ENCODE peak calls at places on chromosomes 2 and 18, in four cellular contexts. One of them, this sample, is unnamed.

GRCh38 chr2:81389203-81389602 is 1084.7 kb upstream of the LRRTM1 start:
- DNase-seq in fibroblast of lung: no peak
- DNase-seq in right cardiac atrium: no peak
- DNase-seq in H1: no peak
- DNase-seq in this sample: no peak

GRCh38 chr2:98519156-98519555 is 74.5 kb downstream of the INPP4A start:
- DNase-seq in fibroblast of lung: peak; percentile 52
- DNase-seq in right cardiac atrium: no peak
- DNase-seq in H1: no peak
- DNase-seq in this sample: no peak

GRCh38 chr2:179218848-179219594 is 45.6 kb downstream of the SESTD1 start:
- DNase-seq in fibroblast of lung: peak; percentile 78
- DNase-seq in right cardiac atrium: peak; percentile 71
- DNase-seq in H1: no peak
- DNase-seq in this sample: no peak

GRCh38 chr2:7517122-7517487 is 599.9 kb downstream of the RNF144A start:
- DNase-seq in fibroblast of lung: no peak
- DNase-seq in right cardiac atrium: no peak
- DNase-seq in H1: no peak
- DNase-seq in this sample: no peak

GRCh38 chr18:37383036-37383788 is 182.4 kb downstream of the CELF4 start:
- DNase-seq in fibroblast of lung: no peak
- DNase-seq in right cardiac atrium: no peak
- DNase-seq in H1: no peak
- DNase-seq in this sample: no peak

GRCh38 chr2:171185941-171186340 is 25.2 kb upstream of the TLK1 start:
- DNase-seq in fibroblast of lung: peak; percentile 86
- DNase-seq in right cardiac atrium: no peak
- DNase-seq in H1: no peak
- DNase-seq in this sample: no peak

GRCh38 chr2:135840601-135841000 is 3.6 kb upstream of the LCT start:
- DNase-seq in fibroblast of lung: no peak
- DNase-seq in right cardiac atrium: no peak
- DNase-seq in H1: peak; percentile 17
- DNase-seq in this sample: no peak

GRCh38 chr18:31302991-31303390 is 15.0 kb upstream of the DSG1 start:
- DNase-seq in fibroblast of lung: peak; percentile 79
- DNase-seq in right cardiac atrium: no peak
- DNase-seq in H1: no peak
- DNase-seq in this sample: no peak

GRCh38 chr2:11738589-11739436 is 7.6 kb upstream of the LPIN1 start:
- DNase-seq in fibroblast of lung: peak; percentile 81
- DNase-seq in right cardiac atrium: peak; percentile 84
- DNase-seq in H1: no peak
- DNase-seq in this sample: peak; percentile 83

GRCh38 chr2:101124061-101124460 is 27.1 kb downstream of the TBC1D8 start:
- DNase-seq in fibroblast of lung: no peak
- DNase-seq in right cardiac atrium: no peak
- DNase-seq in H1: no peak
- DNase-seq in this sample: no peak

GRCh38 chr2:37984589-37984988 is 59.5 kb downstream of the RMDN2 start:
- DNase-seq in fibroblast of lung: peak; percentile 16
- DNase-seq in right cardiac atrium: no peak
- DNase-seq in H1: no peak
- DNase-seq in this sample: no peak

GRCh38 chr2:157875720-157876065 is 437 bp downstream of the ACVR1 start:
- DNase-seq in fibroblast of lung: peak; percentile 35
- DNase-seq in right cardiac atrium: peak; percentile 53
- DNase-seq in H1: no peak
- DNase-seq in this sample: peak; percentile 85

GRCh38 chr2:42978887-42979415 is 186.6 kb upstream of the HAAO start:
- DNase-seq in fibroblast of lung: no peak
- DNase-seq in right cardiac atrium: no peak
- DNase-seq in H1: no peak
- DNase-seq in this sample: no peak

GRCh38 chr2:240374085-240374907 is 61.2 kb upstream of the GPC1 start:
- DNase-seq in fibroblast of lung: peak; percentile 95
- DNase-seq in right cardiac atrium: peak; percentile 81
- DNase-seq in H1: no peak
- DNase-seq in this sample: peak; percentile 75

GRCh38 chr2:226118471-226119429 is 680.9 kb downstream of the IRS1 start:
- DNase-seq in fibroblast of lung: peak; percentile 94
- DNase-seq in right cardiac atrium: no peak
- DNase-seq in H1: no peak
- DNase-seq in this sample: no peak

GRCh38 chr2:241901500-241902351 is 32.2 kb downstream of the RTP5 start:
- DNase-seq in fibroblast of lung: peak; percentile 20
- DNase-seq in right cardiac atrium: no peak
- DNase-seq in H1: peak; percentile 59
- DNase-seq in this sample: peak; percentile 66

GRCh38 chr2:156918410-156918809 is 339.1 kb upstream of the GALNT5 start:
- DNase-seq in fibroblast of lung: peak; percentile 57
- DNase-seq in right cardiac atrium: no peak
- DNase-seq in H1: no peak
- DNase-seq in this sample: no peak

GRCh38 chr18:49980869-49981268 is 167.5 kb upstream of the ACAA2 start:
- DNase-seq in fibroblast of lung: no peak
- DNase-seq in right cardiac atrium: no peak
- DNase-seq in H1: no peak
- DNase-seq in this sample: no peak

GRCh38 chr2:43210467-43211303 is 15.7 kb downstream of the ZFP36L2 start:
- DNase-seq in fibroblast of lung: peak; percentile 45
- DNase-seq in right cardiac atrium: peak; percentile 57
- DNase-seq in H1: no peak
- DNase-seq in this sample: peak; percentile 81

GRCh38 chr2:206800501-206801416 is 35.4 kb downstream of the FASTKD2 start:
- DNase-seq in fibroblast of lung: peak; percentile 68
- DNase-seq in right cardiac atrium: peak; percentile 57
- DNase-seq in H1: peak; percentile 61
- DNase-seq in this sample: peak; percentile 67

GRCh38 chr2:48759682-48760081 is 4.2 kb upstream of the LHCGR start:
- DNase-seq in fibroblast of lung: no peak
- DNase-seq in right cardiac atrium: no peak
- DNase-seq in H1: no peak
- DNase-seq in this sample: no peak

GRCh38 chr2:6231166-6231565 is 539.0 kb downstream of the SOX11 start:
- DNase-seq in fibroblast of lung: peak; percentile 73
- DNase-seq in right cardiac atrium: no peak
- DNase-seq in H1: no peak
- DNase-seq in this sample: no peak

GRCh38 chr2:239307921-239308620 is 92.7 kb downstream of the HDAC4 start:
- DNase-seq in fibroblast of lung: no peak
- DNase-seq in right cardiac atrium: no peak
- DNase-seq in H1: no peak
- DNase-seq in this sample: peak; percentile 42

GRCh38 chr2:112493858-112494648 is 12.1 kb downstream of the TTL start:
- DNase-seq in fibroblast of lung: peak; percentile 69
- DNase-seq in right cardiac atrium: no peak
- DNase-seq in H1: no peak
- DNase-seq in this sample: no peak

GRCh38 chr2:187993516-187993915 is 298.2 kb upstream of the GULP1 start:
- DNase-seq in fibroblast of lung: peak; percentile 66
- DNase-seq in right cardiac atrium: no peak
- DNase-seq in H1: no peak
- DNase-seq in this sample: no peak

GRCh38 chr2:30776831-30777652 is 30.2 kb downstream of the CAPN13 start:
- DNase-seq in fibroblast of lung: no peak
- DNase-seq in right cardiac atrium: no peak
- DNase-seq in H1: peak; percentile 33
- DNase-seq in this sample: no peak

GRCh38 chr2:129880309-129880708 is 99.2 kb upstream of the RAB6C start:
- DNase-seq in fibroblast of lung: no peak
- DNase-seq in right cardiac atrium: no peak
- DNase-seq in H1: peak; percentile 36
- DNase-seq in this sample: peak; percentile 35

GRCh38 chr2:113126845-113127645 is at the start of gene IL1RN:
- DNase-seq in fibroblast of lung: no peak
- DNase-seq in right cardiac atrium: peak; percentile 18
- DNase-seq in H1: peak; percentile 23
- DNase-seq in this sample: no peak

GRCh38 chr2:162316590-162316989 is 1.9 kb downstream of the IFIH1 start:
- DNase-seq in fibroblast of lung: no peak
- DNase-seq in right cardiac atrium: no peak
- DNase-seq in H1: no peak
- DNase-seq in this sample: no peak

GRCh38 chr2:96538487-96539214 is 2.1 kb downstream of the ARID5A start:
- DNase-seq in fibroblast of lung: peak; percentile 50
- DNase-seq in right cardiac atrium: peak; percentile 89
- DNase-seq in H1: peak; percentile 88
- DNase-seq in this sample: peak; percentile 87

GRCh38 chr2:30722936-30723725 is 84.1 kb downstream of the CAPN13 start:
- DNase-seq in fibroblast of lung: no peak
- DNase-seq in right cardiac atrium: no peak
- DNase-seq in H1: peak; percentile 26
- DNase-seq in this sample: peak; percentile 16

GRCh38 chr2:157874278-157874825 is 1.8 kb downstream of the ACVR1 start:
- DNase-seq in fibroblast of lung: peak; percentile 41
- DNase-seq in right cardiac atrium: peak; percentile 31
- DNase-seq in H1: no peak
- DNase-seq in this sample: no peak

GRCh38 chr2:192026064-192026715 is 168.5 kb downstream of the TMEFF2 start:
- DNase-seq in fibroblast of lung: peak; percentile 6
- DNase-seq in right cardiac atrium: no peak
- DNase-seq in H1: no peak
- DNase-seq in this sample: no peak

GRCh38 chr2:144277622-144278354 is 242.1 kb downstream of the ZEB2 start:
- DNase-seq in fibroblast of lung: no peak
- DNase-seq in right cardiac atrium: no peak
- DNase-seq in H1: no peak
- DNase-seq in this sample: no peak

GRCh38 chr2:41024806-41025205 is 572.9 kb upstream of the SLC8A1 start:
- DNase-seq in fibroblast of lung: no peak
- DNase-seq in right cardiac atrium: no peak
- DNase-seq in H1: no peak
- DNase-seq in this sample: no peak

GRCh38 chr2:36352024-36352398 is 3.6 kb upstream of the CRIM1 start:
- DNase-seq in fibroblast of lung: peak; percentile 48
- DNase-seq in right cardiac atrium: no peak
- DNase-seq in H1: no peak
- DNase-seq in this sample: no peak

GRCh38 chr18:24544141-24544498 is 83.7 kb downstream of the HRH4 start:
- DNase-seq in fibroblast of lung: no peak
- DNase-seq in right cardiac atrium: no peak
- DNase-seq in H1: no peak
- DNase-seq in this sample: no peak

GRCh38 chr2:224041554-224041953 is 2.5 kb upstream of the SERPINE2 start:
- DNase-seq in fibroblast of lung: no peak
- DNase-seq in right cardiac atrium: no peak
- DNase-seq in H1: no peak
- DNase-seq in this sample: no peak
- H3K27ac ChIP-seq in fibroblast of lung: no peak overlapping the region
- H3K27ac ChIP-seq in right cardiac atrium: no peak overlapping the region
- H3K27ac ChIP-seq in H1: no peak overlapping the region
- H3K27ac ChIP-seq in this sample: no peak overlapping the region

GRCh38 chr2:134320930-134321329 is 67.1 kb downstream of the MGAT5 start:
- DNase-seq in fibroblast of lung: no peak
- DNase-seq in right cardiac atrium: no peak
- DNase-seq in H1: no peak
- DNase-seq in this sample: no peak

GRCh38 chr2:134325696-134326095 is 71.8 kb downstream of the MGAT5 start:
- DNase-seq in fibroblast of lung: no peak
- DNase-seq in right cardiac atrium: no peak
- DNase-seq in H1: no peak
- DNase-seq in this sample: no peak

GRCh38 chr2:134324942-134325341 is 71.1 kb downstream of the MGAT5 start:
- DNase-seq in fibroblast of lung: no peak
- DNase-seq in right cardiac atrium: no peak
- DNase-seq in H1: no peak
- DNase-seq in this sample: no peak

GRCh38 chr2:134327367-134327766 is 73.5 kb downstream of the MGAT5 start:
- DNase-seq in fibroblast of lung: no peak
- DNase-seq in right cardiac atrium: no peak
- DNase-seq in H1: no peak
- DNase-seq in this sample: no peak

DNA sequence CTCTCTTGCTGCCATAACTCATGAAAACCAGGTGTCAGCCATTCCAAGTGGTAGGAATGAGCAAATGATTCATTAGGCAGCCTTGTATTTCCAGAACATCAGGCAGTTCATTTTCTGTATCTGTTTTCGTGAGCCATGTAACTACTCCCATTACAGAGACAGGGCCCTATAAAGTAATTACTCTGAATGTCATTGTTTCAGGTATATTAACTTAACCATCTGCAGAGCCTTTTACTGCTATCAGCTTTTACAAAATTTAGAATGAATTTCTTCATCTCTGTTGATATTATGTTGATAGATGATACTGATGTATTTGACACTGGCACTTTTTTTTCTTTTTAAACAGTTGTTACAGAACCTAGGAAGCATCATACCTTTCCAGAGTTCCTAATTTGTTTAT is 69.9 kb downstream of the MGAT5 start:
- DNase-seq in fibroblast of lung: no peak
- DNase-seq in right cardiac atrium: no peak
- DNase-seq in H1: no peak
- DNase-seq in this sample: no peak
- H3K27ac ChIP-seq in fibroblast of lung: no peak overlapping the region
- H3K27ac ChIP-seq in right cardiac atrium: no peak overlapping the region
- H3K27ac ChIP-seq in H1: no peak overlapping the region
- H3K27ac ChIP-seq in this sample: no peak overlapping the region

GRCh38 chr2:234162876-234163275 is 112.4 kb downstream of the SPP2 start:
- DNase-seq in fibroblast of lung: no peak
- DNase-seq in right cardiac atrium: no peak
- DNase-seq in H1: no peak
- DNase-seq in this sample: no peak
- H3K27ac ChIP-seq in fibroblast of lung: no peak overlapping the region
- H3K27ac ChIP-seq in right cardiac atrium: no peak overlapping the region
- H3K27ac ChIP-seq in H1: no peak overlapping the region
- H3K27ac ChIP-seq in this sample: no peak overlapping the region

DNA sequence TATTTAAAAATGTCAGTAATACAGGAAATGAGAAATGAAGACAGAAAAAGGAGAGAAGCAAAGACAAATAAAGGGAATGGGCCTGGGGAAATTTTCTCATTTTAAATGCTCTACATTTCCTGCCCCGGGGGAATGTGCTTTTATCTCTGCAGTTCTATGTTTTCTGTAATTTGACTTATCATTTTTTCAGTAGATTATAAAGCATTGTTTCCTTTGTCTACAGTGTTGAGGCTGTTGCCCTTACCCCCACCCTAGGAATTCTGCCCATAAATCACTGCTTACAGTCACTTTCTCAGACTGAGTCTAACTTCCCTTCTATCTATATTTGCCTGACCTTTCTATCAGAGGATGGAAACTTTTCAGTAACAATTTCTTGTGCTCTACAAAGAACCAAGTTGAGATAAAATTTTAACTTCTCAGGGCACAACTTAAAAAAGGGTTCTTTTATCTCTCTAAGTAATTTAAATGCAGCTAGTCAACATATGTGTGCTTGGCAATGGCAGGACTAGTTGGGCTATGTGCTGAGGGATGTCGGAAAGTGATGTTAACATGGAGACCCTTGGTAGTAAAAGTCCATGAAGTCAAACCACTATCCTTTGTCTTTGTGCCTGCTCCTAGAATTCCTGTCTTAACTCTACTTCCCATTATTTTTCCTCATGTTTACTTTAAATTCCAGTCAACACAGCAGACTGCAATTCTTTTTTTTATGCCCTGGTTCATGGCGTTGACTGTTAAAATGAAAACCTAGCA is 146.5 kb upstream of the MMADHC start:
- DNase-seq in fibroblast of lung: peak; percentile 87
- DNase-seq in right cardiac atrium: no peak
- DNase-seq in H1: no peak
- DNase-seq in this sample: no peak
- H3K27ac ChIP-seq in fibroblast of lung: no peak overlapping the region
- H3K27ac ChIP-seq in right cardiac atrium: no peak overlapping the region
- H3K27ac ChIP-seq in H1: no peak overlapping the region
- H3K27ac ChIP-seq in this sample: no peak overlapping the region

This sample was measured in upper lobe of right lung.